ENCODE peak calls at places on chromosomes 7 and 10, in five cellular contexts. U, X, F, K and W are unnamed samples.
A peak's percentile ranks its signal among the peaks of the same experiment; 100 is the strongest.

GRCh38 chr10:62045765-62046521 is 144.4 kb downstream of the ARID5B start:
- DNase-seq in U (no peak), X (no peak), F (no peak), K (no peak), W (no peak)

GRCh38 chr10:102310356-102311024 is 65.2 kb downstream of the GBF1 start:
- DNase-seq in U (no peak), X (no peak), F (no peak), K (no peak), W (no peak)

GRCh38 chr10:95513941-95514392 is 47.2 kb downstream of the SORBS1 start:
- DNase-seq in U (no peak), X (peak; percentile 73), F (peak; percentile 39), K (no peak), W (no peak)

GRCh38 chr10:11208908-11209809 is 191.5 kb downstream of the CELF2 start:
- DNase-seq in U (no peak), X (no peak), F (no peak), K (no peak), W (no peak)

GRCh38 chr10:133318494-133319127 is 9.9 kb downstream of the ZNF511 start:
- DNase-seq in U (peak; percentile 60), X (peak; percentile 71), F (peak; percentile 68), K (peak; percentile 49), W (peak; percentile 47)

GRCh38 chr10:5323446-5323845 is 41.3 kb upstream of the UCN3 start:
- DNase-seq in U (no peak), X (no peak), F (no peak), K (no peak), W (no peak)

GRCh38 chr7:610141-610530 is 90.5 kb upstream of the PDGFA start:
- DNase-seq in U (no peak), X (peak; percentile 41), F (no peak), K (no peak), W (no peak)

GRCh38 chr7:28142650-28143049 is 37.9 kb downstream of the JAZF1 start:
- DNase-seq in U (no peak), X (no peak), F (no peak), K (no peak), W (no peak)

GRCh38 chr7:142788303-142789286 is 17.8 kb downstream of the PRSS2 start:
- DNase-seq in U (no peak), X (no peak), F (no peak), K (no peak), W (no peak)

GRCh38 chr7:31192996-31193395 is 140.9 kb downstream of the ADCYAP1R1 start:
- DNase-seq in U (peak; percentile 37), X (peak; percentile 55), F (peak; percentile 61), K (no peak), W (peak; percentile 86)

GRCh38 chr10:60704480-60704879 is 73.8 kb upstream of the CDK1 start:
- DNase-seq in U (no peak), X (no peak), F (no peak), K (no peak), W (no peak)

GRCh38 chr10:21315321-21316220 is 209.9 kb downstream of the SKIDA1 start:
- DNase-seq in U (peak; percentile 21), X (peak; percentile 85), F (peak; percentile 91), K (no peak), W (no peak)

GRCh38 chr10:122086416-122087240 is 97.7 kb downstream of the TACC2 start:
- DNase-seq in U (no peak), X (peak; percentile 18), F (no peak), K (no peak), W (no peak)
- H3K4me3 ChIP-seq in U (no peak overlapping the region), X (no peak overlapping the region), F (no peak overlapping the region), K (no peak overlapping the region), W (no peak overlapping the region)

GRCh38 chr10:91514025-91514424 is 103.9 kb downstream of the HECTD2 start:
- DNase-seq in U (no peak), X (no peak), F (no peak), K (no peak), W (no peak)

GRCh38 chr10:91514684-91515253 is 104.6 kb downstream of the HECTD2 start:
- DNase-seq in U (no peak), X (no peak), F (no peak), K (no peak), W (no peak)

GRCh38 chr10:91511549-91512330 is 101.6 kb downstream of the HECTD2 start:
- DNase-seq in U (no peak), X (no peak), F (peak; percentile 8), K (no peak), W (no peak)

GRCh38 chr10:91512458-91512857 is 102.3 kb downstream of the HECTD2 start:
- DNase-seq in U (no peak), X (no peak), F (no peak), K (no peak), W (no peak)

GRCh38 chr10:91513598-91513997 is 103.5 kb downstream of the HECTD2 start:
- DNase-seq in U (no peak), X (no peak), F (no peak), K (no peak), W (no peak)
- H3K4me1 ChIP-seq in U (no peaks in the 10 kb centered on the region), X (no peaks in the 10 kb centered on the region), F (peaks cover 43% of the 10 kb centered on the region), K (no peaks in the 10 kb centered on the region), W (no peaks in the 10 kb centered on the region)

GRCh38 chr7:100075418-100075817 is 6.1 kb downstream of the ZNF3 start:
- DNase-seq in U (no peak), X (no peak), F (no peak), K (no peak), W (no peak)
- H3K9me3 ChIP-seq in U (peaks cover 8% of the 10 kb centered on the region), X (peaks cover 9% of the 10 kb centered on the region), F (peaks cover 83% of the 10 kb centered on the region), K (peaks cover 21% of the 10 kb centered on the region), W (peaks cover 52% of the 10 kb centered on the region)

DNA sequence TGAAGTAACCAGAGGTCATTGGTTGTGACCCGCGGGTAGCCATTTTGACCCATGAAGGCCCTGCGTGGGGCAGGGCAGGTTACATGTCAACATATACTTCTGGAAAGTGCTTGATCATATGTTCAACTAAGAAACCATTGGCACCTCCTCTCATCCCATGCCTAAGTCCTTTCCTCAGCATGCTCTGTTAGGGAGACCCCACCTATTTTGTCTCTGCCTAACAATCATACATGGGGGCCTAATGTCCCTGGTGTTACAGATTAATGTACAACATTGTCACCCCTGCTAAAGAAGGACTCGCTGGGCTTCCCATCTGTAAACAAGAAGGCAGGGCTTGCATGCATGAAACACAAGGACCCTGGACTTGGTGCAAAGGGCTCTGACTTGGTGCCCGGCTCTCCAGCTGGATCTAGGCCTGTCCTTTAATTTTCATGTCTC is 133.7 kb upstream of the TNS3 start:
- DNase-seq in U (no peak), X (no peak), F (no peak), K (no peak), W (no peak)
- H3K4me3 ChIP-seq in U (no peak overlapping the region), X (no peak overlapping the region), F (no peak overlapping the region), K (no peak overlapping the region), W (no peak overlapping the region)

DNA sequence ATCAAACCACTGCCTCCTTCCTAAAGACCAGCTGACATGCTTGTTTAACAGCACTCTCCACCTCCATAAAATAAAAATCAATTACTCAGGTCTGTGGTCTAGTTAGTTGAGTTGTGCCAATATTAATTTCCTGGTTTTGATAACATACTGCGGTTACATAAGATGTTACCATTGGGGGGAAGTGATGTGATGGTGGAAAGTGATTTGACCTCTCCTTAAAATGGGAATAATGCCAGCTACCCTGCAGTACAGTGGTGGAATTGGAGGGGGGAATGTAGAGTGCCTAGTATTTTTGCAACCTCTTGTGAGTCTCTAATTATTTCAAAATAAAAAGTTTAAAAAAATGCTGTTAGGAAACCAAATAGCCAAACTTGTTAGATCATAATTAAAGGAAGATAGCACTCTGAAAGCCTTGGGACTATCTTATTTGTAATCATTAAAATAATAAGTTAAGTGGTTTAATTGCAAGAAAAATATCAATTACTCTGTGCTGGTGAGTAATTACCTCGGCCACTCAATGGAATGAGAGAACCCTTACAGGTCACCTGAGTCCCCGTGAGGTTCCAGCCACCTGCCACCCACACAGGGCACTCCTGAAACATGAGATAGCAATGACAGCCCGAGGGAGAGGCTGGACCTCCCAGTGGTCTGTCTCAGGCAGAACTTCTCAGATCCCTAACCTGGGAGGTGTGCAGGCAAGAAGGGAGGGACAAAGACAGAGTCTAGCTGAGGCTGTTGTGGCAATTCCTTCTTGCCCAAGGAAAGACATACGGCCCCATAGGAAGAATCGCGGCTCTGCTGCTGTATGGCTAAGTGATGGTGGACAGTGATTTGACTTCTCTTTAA is 94.1 kb downstream of the SH3PXD2A start:
- DNase-seq in U (no peak), X (no peak), F (no peak), K (no peak), W (no peak)
- H3K4me1 ChIP-seq in U (peaks cover 22% of the 10 kb centered on the region), X (no peaks in the 10 kb centered on the region), F (peaks cover 91% of the 10 kb centered on the region), K (peaks cover 60% of the 10 kb centered on the region), W (peaks cover 33% of the 10 kb centered on the region)

GRCh38 chr7:157867685-157868305 is 531.0 kb downstream of the DNAJB6 start:
- DNase-seq in U (no peak), X (no peak), F (no peak), K (no peak), W (no peak)

GRCh38 chr7:157863906-157864810 is 527.4 kb downstream of the DNAJB6 start:
- DNase-seq in U (no peak), X (no peak), F (no peak), K (no peak), W (no peak)

GRCh38 chr7:157864911-157865310 is 528.1 kb downstream of the DNAJB6 start:
- DNase-seq in U (no peak), X (no peak), F (no peak), K (no peak), W (no peak)

GRCh38 chr7:157866525-157866924 is 529.7 kb downstream of the DNAJB6 start:
- DNase-seq in U (no peak), X (no peak), F (no peak), K (no peak), W (no peak)

DNA sequence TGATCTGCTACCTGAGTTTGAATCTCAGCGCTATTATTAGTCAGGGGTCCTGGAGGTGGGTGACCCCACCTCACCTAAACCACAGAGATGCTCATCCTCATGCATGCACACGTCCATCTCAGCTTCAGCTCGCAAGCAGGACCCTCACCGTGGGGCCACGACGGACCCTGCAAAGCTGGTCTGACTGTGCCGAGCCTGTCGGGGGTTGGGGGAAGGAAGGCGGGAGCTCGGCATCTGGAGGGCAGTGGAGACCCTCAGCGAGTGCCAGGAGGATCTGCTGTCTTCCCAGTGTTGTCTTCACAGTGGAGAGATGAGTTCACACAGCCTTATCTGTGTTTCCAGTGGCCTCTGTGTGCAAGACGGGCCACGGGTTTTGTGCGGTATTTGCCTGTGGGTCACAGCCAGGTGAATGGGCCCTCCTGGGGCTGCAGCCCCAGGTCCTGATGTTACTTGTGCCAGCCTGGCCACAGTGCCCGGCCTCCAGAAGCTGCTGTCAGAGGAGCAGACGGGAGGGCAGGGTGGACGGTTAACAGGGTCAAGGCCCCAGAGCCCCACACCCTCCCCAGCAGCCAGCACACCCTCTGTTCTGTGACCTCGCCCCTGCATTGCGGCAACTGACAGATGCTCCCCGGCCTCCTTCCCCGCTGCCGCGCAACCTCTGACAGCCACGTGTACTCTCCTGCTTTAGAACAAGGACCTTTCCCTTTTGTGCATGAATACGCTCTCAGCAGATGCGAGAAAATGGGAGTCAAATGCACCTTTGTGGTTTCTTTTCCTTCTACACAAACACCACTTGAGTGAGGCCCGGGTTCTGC is 528.8 kb downstream of the DNAJB6 start:
- DNase-seq in U (no peak), X (no peak), F (no peak), K (no peak), W (no peak)
- H3K9me3 ChIP-seq in U (no peaks in the 10 kb centered on the region), X (no peaks in the 10 kb centered on the region), F (no peaks in the 10 kb centered on the region), K (no peaks in the 10 kb centered on the region), W (no peaks in the 10 kb centered on the region)

GRCh38 chr7:4854916-4855315 is 6.9 kb downstream of the PAPOLB start:
- DNase-seq in U (no peak), X (no peak), F (no peak), K (no peak), W (no peak)
- H3K4me3 ChIP-seq in U (no peak overlapping the region), X (no peak overlapping the region), F (no peak overlapping the region), K (no peak overlapping the region), W (no peak overlapping the region)

GRCh38 chr7:130882396-130882795 is 148.4 kb upstream of the KLF14 start:
- DNase-seq in U (no peak), X (no peak), F (no peak), K (no peak), W (no peak)
- H3K4me1 ChIP-seq in U (peaks cover 9% of the 10 kb centered on the region), X (no peaks in the 10 kb centered on the region), F (peaks cover 99% of the 10 kb centered on the region), K (peaks cover 11% of the 10 kb centered on the region), W (no peaks in the 10 kb centered on the region)